ENCODE peak calls at places on chromosome 15, in ten cellular contexts. One of them, this sample, is unnamed.

GRCh38 chr15:85725019-85725418 is 69.7 kb downstream of the KLHL25 start:
- DNase-seq in NCI-H2081 treated with DMSO at 0.1 percent for 48 hours: no peak
- DNase-seq in SK-N-SH: no peak
- DNase-seq in NCI-H187: no peak
- DNase-seq in activated naive CD4-positive, alpha-beta T cell: no peak
- DNase-seq in neural crest cell: no peak
- DNase-seq in SJSA1: no peak
- DNase-seq in neural progenitor cell: no peak
- DNase-seq in Calu3: no peak
- DNase-seq in HTR-8/SVneo: no peak
- DNase-seq in this sample: no peak

GRCh38 chr15:69973102-69973714 is 124.5 kb downstream of the TLE3 start:
- DNase-seq in NCI-H2081 treated with DMSO at 0.1 percent for 48 hours: no peak
- DNase-seq in SK-N-SH: no peak
- DNase-seq in NCI-H187: no peak
- DNase-seq in activated naive CD4-positive, alpha-beta T cell: no peak
- DNase-seq in neural crest cell: no peak
- DNase-seq in SJSA1: no peak
- DNase-seq in neural progenitor cell: peak
- DNase-seq in Calu3: peak
- DNase-seq in HTR-8/SVneo: peak
- DNase-seq in this sample: no peak

GRCh38 chr15:56587686-56588085 is 122.7 kb upstream of the MNS1 start:
- DNase-seq in NCI-H2081 treated with DMSO at 0.1 percent for 48 hours: no peak
- DNase-seq in SK-N-SH: no peak
- DNase-seq in NCI-H187: no peak
- DNase-seq in activated naive CD4-positive, alpha-beta T cell: no peak
- DNase-seq in neural crest cell: no peak
- DNase-seq in SJSA1: no peak
- DNase-seq in neural progenitor cell: no peak
- DNase-seq in Calu3: no peak
- DNase-seq in HTR-8/SVneo: no peak
- DNase-seq in this sample: no peak

GRCh38 chr15:71743861-71744382 is 66.4 kb upstream of the NR2E3 start:
- DNase-seq in NCI-H2081 treated with DMSO at 0.1 percent for 48 hours: no peak
- DNase-seq in SK-N-SH: peak
- DNase-seq in NCI-H187: peak
- DNase-seq in activated naive CD4-positive, alpha-beta T cell: peak
- DNase-seq in neural crest cell: peak
- DNase-seq in SJSA1: peak
- DNase-seq in neural progenitor cell: peak
- DNase-seq in Calu3: peak
- DNase-seq in HTR-8/SVneo: no peak
- DNase-seq in this sample: peak

GRCh38 chr15:43133429-43134156 is at the start of gene TMEM62:
- DNase-seq in NCI-H2081 treated with DMSO at 0.1 percent for 48 hours: no peak
- DNase-seq in SK-N-SH: peak
- DNase-seq in NCI-H187: peak
- DNase-seq in activated naive CD4-positive, alpha-beta T cell: peak
- DNase-seq in neural crest cell: peak
- DNase-seq in SJSA1: peak
- DNase-seq in neural progenitor cell: peak
- DNase-seq in Calu3: peak
- DNase-seq in HTR-8/SVneo: peak
- DNase-seq in this sample: peak

GRCh38 chr15:92272106-92272505 is 121.6 kb upstream of the ST8SIA2 start:
- DNase-seq in NCI-H2081 treated with DMSO at 0.1 percent for 48 hours: no peak
- DNase-seq in SK-N-SH: no peak
- DNase-seq in NCI-H187: no peak
- DNase-seq in activated naive CD4-positive, alpha-beta T cell: no peak
- DNase-seq in neural crest cell: no peak
- DNase-seq in SJSA1: no peak
- DNase-seq in neural progenitor cell: no peak
- DNase-seq in Calu3: no peak
- DNase-seq in HTR-8/SVneo: no peak
- DNase-seq in this sample: no peak

GRCh38 chr15:41820791-41821423 is 7.0 kb upstream of the JMJD7 start:
- DNase-seq in NCI-H2081 treated with DMSO at 0.1 percent for 48 hours: no peak
- DNase-seq in SK-N-SH: no peak
- DNase-seq in NCI-H187: no peak
- DNase-seq in activated naive CD4-positive, alpha-beta T cell: no peak
- DNase-seq in neural crest cell: no peak
- DNase-seq in SJSA1: no peak
- DNase-seq in neural progenitor cell: no peak
- DNase-seq in Calu3: no peak
- DNase-seq in HTR-8/SVneo: no peak
- DNase-seq in this sample: no peak

GRCh38 chr15:61480863-61481262 is 251.8 kb upstream of the RORA start:
- DNase-seq in NCI-H2081 treated with DMSO at 0.1 percent for 48 hours: no peak
- DNase-seq in SK-N-SH: no peak
- DNase-seq in NCI-H187: no peak
- DNase-seq in activated naive CD4-positive, alpha-beta T cell: no peak
- DNase-seq in neural crest cell: no peak
- DNase-seq in SJSA1: no peak
- DNase-seq in neural progenitor cell: peak
- DNase-seq in Calu3: no peak
- DNase-seq in HTR-8/SVneo: no peak
- DNase-seq in this sample: no peak

GRCh38 chr15:89129123-89129815 is 41.0 kb downstream of the ABHD2 start:
- DNase-seq in NCI-H2081 treated with DMSO at 0.1 percent for 48 hours: no peak
- DNase-seq in SK-N-SH: peak
- DNase-seq in NCI-H187: no peak
- DNase-seq in activated naive CD4-positive, alpha-beta T cell: peak
- DNase-seq in neural crest cell: peak
- DNase-seq in SJSA1: peak
- DNase-seq in neural progenitor cell: peak
- DNase-seq in Calu3: peak
- DNase-seq in HTR-8/SVneo: peak
- DNase-seq in this sample: peak

GRCh38 chr15:35701402-35702046 is 155.6 kb upstream of the DPH6 start:
- DNase-seq in NCI-H2081 treated with DMSO at 0.1 percent for 48 hours: no peak
- DNase-seq in SK-N-SH: no peak
- DNase-seq in NCI-H187: no peak
- DNase-seq in activated naive CD4-positive, alpha-beta T cell: no peak
- DNase-seq in neural crest cell: no peak
- DNase-seq in SJSA1: no peak
- DNase-seq in neural progenitor cell: no peak
- DNase-seq in Calu3: no peak
- DNase-seq in HTR-8/SVneo: no peak
- DNase-seq in this sample: no peak

GRCh38 chr15:58886921-58887320 is 46.6 kb downstream of the SLTM start:
- DNase-seq in NCI-H2081 treated with DMSO at 0.1 percent for 48 hours: no peak
- DNase-seq in SK-N-SH: no peak
- DNase-seq in NCI-H187: no peak
- DNase-seq in activated naive CD4-positive, alpha-beta T cell: no peak
- DNase-seq in neural crest cell: no peak
- DNase-seq in SJSA1: no peak
- DNase-seq in neural progenitor cell: no peak
- DNase-seq in Calu3: no peak
- DNase-seq in HTR-8/SVneo: no peak
- DNase-seq in this sample: no peak

GRCh38 chr15:94229591-94230365 is 1.6 kb upstream of the MCTP2 start:
- DNase-seq in NCI-H2081 treated with DMSO at 0.1 percent for 48 hours: no peak
- DNase-seq in SK-N-SH: no peak
- DNase-seq in NCI-H187: no peak
- DNase-seq in activated naive CD4-positive, alpha-beta T cell: no peak
- DNase-seq in neural crest cell: no peak
- DNase-seq in SJSA1: no peak
- DNase-seq in neural progenitor cell: no peak
- DNase-seq in Calu3: no peak
- DNase-seq in HTR-8/SVneo: no peak
- DNase-seq in this sample: no peak

GRCh38 chr15:62218841-62219240 is 53.8 kb upstream of the C2CD4B start:
- DNase-seq in NCI-H2081 treated with DMSO at 0.1 percent for 48 hours: no peak
- DNase-seq in SK-N-SH: no peak
- DNase-seq in NCI-H187: no peak
- DNase-seq in activated naive CD4-positive, alpha-beta T cell: no peak
- DNase-seq in neural crest cell: no peak
- DNase-seq in SJSA1: no peak
- DNase-seq in neural progenitor cell: no peak
- DNase-seq in Calu3: no peak
- DNase-seq in HTR-8/SVneo: no peak
- DNase-seq in this sample: no peak

This sample was measured in retina.